ENCODE peak calls at places on chromosome 20, in ten cellular contexts. L, T, M, A, O, H, W, G, J and E are unnamed samples.

GRCh38 chr20:48308882-48309281 is 518.9 kb downstream of the PREX1 start:
- DNase-seq in W (no peak), J (no peak), H (no peak), T (no peak), A (no peak), L (no peak), M (peak), O (no peak), G (no peak), E (no peak)

GRCh38 chr20:37452236-37452635 is 68.8 kb upstream of the NNAT start:
- DNase-seq in O (no peak), T (no peak), G (no peak), J (no peak), W (no peak), M (no peak), L (no peak), H (no peak), A (no peak), E (no peak)

GRCh38 chr20:34675561-34675960 is 1.3 kb downstream of the PIGU start:
- DNase-seq in J (no peak), L (no peak), H (no peak), T (no peak), G (no peak), M (no peak), A (no peak), W (no peak), O (no peak), E (no peak)

GRCh38 chr20:45924391-45925261 is 9.9 kb upstream of the PCIF1 start:
- DNase-seq in G (no peak), J (peak), H (peak), W (peak), A (no peak), O (peak), T (no peak), M (peak), L (peak), E (no peak)

GRCh38 chr20:61797200-61797599 is 268.5 kb downstream of the TAF4 start:
- DNase-seq in J (no peak), M (no peak), T (peak), A (no peak), H (no peak), G (no peak), W (no peak), L (no peak), O (no peak), E (no peak)

GRCh38 chr20:47785321-47785899 is at the start of gene SULF2:
- DNase-seq in A (no peak), J (peak), H (no peak), L (peak), O (no peak), W (no peak), G (no peak), T (no peak), M (no peak), E (peak)

GRCh38 chr20:57198359-57199072 is 67.9 kb downstream of the BMP7 start:
- DNase-seq in M (no peak), O (no peak), T (peak), H (no peak), W (no peak), L (no peak), A (no peak), J (no peak), G (no peak), E (no peak)

GRCh38 chr20:43430265-43430664 is 27.4 kb upstream of the SRSF6 start:
- DNase-seq in W (no peak), J (no peak), M (no peak), T (no peak), H (no peak), G (no peak), O (no peak), L (no peak), A (no peak), E (no peak)

GRCh38 chr20:59398552-59399265 is 98.3 kb downstream of the EDN3 start:
- DNase-seq in H (no peak), O (no peak), J (no peak), T (no peak), L (no peak), A (peak), W (no peak), G (no peak), M (peak), E (no peak)

GRCh38 chr20:45938727-45939438 is 4.4 kb downstream of the PCIF1 start:
- DNase-seq in O (no peak), A (no peak), G (no peak), T (no peak), L (no peak), J (no peak), W (no peak), M (no peak), H (no peak), E (no peak)

GRCh38 chr20:12966468-12967085 is 42.2 kb upstream of the SPTLC3 start:
- DNase-seq in O (peak), L (peak), W (peak), J (no peak), T (peak), A (no peak), G (peak), M (peak), H (peak), E (peak)

GRCh38 chr20:2825770-2826169 is 9.6 kb downstream of the TMEM239 start:
- DNase-seq in A (no peak), J (no peak), W (no peak), H (no peak), G (no peak), L (no peak), M (no peak), O (no peak), T (no peak), E (no peak)

GRCh38 chr20:32984196-32984595 is 20.0 kb downstream of the SUN5 start:
- DNase-seq in W (no peak), O (no peak), A (no peak), H (peak), L (no peak), G (no peak), J (no peak), M (no peak), T (no peak), E (no peak)

GRCh38 chr20:34514897-34515483 is 1.2 kb upstream of the DYNLRB1 start:
- DNase-seq in H (no peak), J (no peak), T (no peak), M (no peak), A (no peak), W (peak), G (no peak), O (peak), L (no peak), E (no peak)

GRCh38 chr20:5078399-5078958 is 41.3 kb downstream of the PCNA start:
- DNase-seq in W (peak), H (peak), G (no peak), T (peak), L (peak), J (peak), A (peak), M (no peak), O (peak), E (no peak)

GRCh38 chr20:25257130-25257529 is 9.2 kb downstream of the PYGB start:
- DNase-seq in M (no peak), H (no peak), A (no peak), L (no peak), G (no peak), O (no peak), W (no peak), T (no peak), J (no peak), E (no peak)

GRCh38 chr20:57480444-57481152 is 44.3 kb downstream of the CTCFL start:
- DNase-seq in A (no peak), J (no peak), L (no peak), H (no peak), G (no peak), W (no peak), M (no peak), T (no peak), O (no peak), E (no peak)

GRCh38 chr20:19026901-19027644 is 185.4 kb upstream of the SLC24A3 start:
- DNase-seq in W (no peak), M (peak), J (no peak), L (no peak), T (no peak), O (no peak), H (no peak), A (no peak), G (no peak), E (peak)

GRCh38 chr20:54294094-54294493 is 86.2 kb downstream of the PFDN4 start:
- DNase-seq in L (no peak), T (no peak), J (no peak), W (no peak), O (no peak), H (no peak), G (no peak), A (no peak), M (no peak), E (no peak)

GRCh38 chr20:48841861-48842529 is 14.2 kb upstream of the PREX1 start:
- DNase-seq in L (peak), M (no peak), T (peak), A (no peak), W (peak), J (no peak), H (no peak), G (peak), O (peak), E (no peak)

GRCh38 chr20:753897-754635 is 14.2 kb downstream of the SLC52A3 start:
- DNase-seq in J (no peak), G (no peak), W (no peak), T (no peak), M (no peak), H (no peak), A (no peak), O (no peak), L (no peak), E (no peak)

GRCh38 chr20:16191496-16191895 is 381.8 kb downstream of the KIF16B start:
- DNase-seq in W (no peak), T (no peak), A (no peak), J (no peak), O (no peak), M (no peak), H (no peak), L (no peak), G (no peak), E (no peak)